ENCODE peak calls at places on chromosomes 7 and 10, in eight cellular contexts. S, G, J, K, Q, T, V and P are unnamed samples.

GRCh38 chr7:38311329-38311937 is 38.0 kb upstream of the TARP start:
- DNase-seq in J (peak; percentile 65), T (no peak), Q (no peak), V (no peak), S (no peak), K (peak; percentile 74), G (no peak), P (no peak)

GRCh38 chr7:38382627-38383026 is 109.2 kb upstream of the TARP start:
- DNase-seq in K (no peak), G (no peak), V (no peak), J (no peak), Q (no peak), S (no peak), T (no peak), P (no peak)

GRCh38 chr7:77950548-77950947 is 152.0 kb downstream of the PHTF2 start:
- DNase-seq in K (no peak), S (no peak), V (no peak), J (no peak), T (no peak), G (no peak), Q (no peak), P (no peak)

GRCh38 chr10:110500515-110500905 is 2.8 kb downstream of the DUSP5 start:
- DNase-seq in J (no peak), G (peak; percentile 86), V (no peak), T (no peak), Q (no peak), K (no peak), S (no peak), P (no peak)

GRCh38 chr7:140604760-140605159 is 35.9 kb downstream of the DENND2A start:
- DNase-seq in G (no peak), K (no peak), Q (no peak), V (no peak), J (no peak), S (no peak), T (no peak), P (no peak)

GRCh38 chr7:100678291-100678984 is 4.9 kb downstream of the GNB2 start:
- DNase-seq in J (no peak), G (no peak), T (no peak), Q (no peak), K (no peak), V (no peak), S (no peak), P (no peak)

GRCh38 chr7:34309116-34309515 is 348.9 kb upstream of the NPSR1 start:
- DNase-seq in T (no peak), S (no peak), K (no peak), V (no peak), Q (no peak), J (no peak), G (no peak), P (no peak)

GRCh38 chr7:333399-333776 is 43.4 kb downstream of the FOXL3 start:
- DNase-seq in S (no peak), V (no peak), J (no peak), K (peak; percentile 71), Q (no peak), G (no peak), T (peak; percentile 17), P (peak; percentile 70)

GRCh38 chr10:75944061-75944460 is 512.6 kb downstream of the LRMDA start:
- DNase-seq in Q (no peak), S (no peak), J (no peak), K (no peak), V (no peak), T (no peak), G (no peak), P (no peak)

GRCh38 chr7:69467826-69468225 is 130.4 kb upstream of the AUTS2 start:
- DNase-seq in V (no peak), G (no peak), S (no peak), J (peak; percentile 1), T (no peak), K (no peak), Q (no peak), P (no peak)

GRCh38 chr10:128091636-128092210 is 34.5 kb downstream of the MKI67 start:
- DNase-seq in G (no peak), S (no peak), J (no peak), T (no peak), K (no peak), Q (peak; percentile 83), V (no peak), P (no peak)

GRCh38 chr7:21642422-21642821 is 99.6 kb downstream of the DNAH11 start:
- DNase-seq in T (no peak), J (no peak), V (no peak), G (peak; percentile 14), Q (peak; percentile 77), S (no peak), K (no peak), P (no peak)

GRCh38 chr7:77199008-77199966 is at the start of gene FGL2:
- DNase-seq in Q (peak; percentile 60), S (peak; percentile 56), J (peak; percentile 70), G (peak; percentile 33), K (peak; percentile 43), T (peak; percentile 57), V (peak; percentile 83), P (peak; percentile 21)

GRCh38 chr7:6618621-6619020 is 3.2 kb downstream of the ZNF853 start:
- DNase-seq in S (no peak), Q (no peak), V (no peak), T (no peak), J (no peak), K (no peak), G (no peak), P (no peak)

GRCh38 chr7:114085592-114086490 is 167.0 kb upstream of the PPP1R3A start:
- DNase-seq in S (no peak), Q (peak; percentile 94), V (peak; percentile 78), K (peak; percentile 94), T (peak; percentile 64), G (peak; percentile 52), J (peak; percentile 86), P (peak; percentile 79)

GRCh38 chr7:105161366-105161765 is 147.4 kb downstream of the KMT2E start:
- DNase-seq in J (peak; percentile 25), G (no peak), K (no peak), V (no peak), S (no peak), T (no peak), Q (no peak), P (no peak)

GRCh38 chr7:18468794-18469193 is 26.8 kb upstream of the HDAC9 start:
- DNase-seq in S (no peak), Q (no peak), V (no peak), T (no peak), K (no peak), G (no peak), J (no peak), P (no peak)

GRCh38 chr10:71980181-71981023 is 16.2 kb downstream of the CHST3 start:
- DNase-seq in Q (no peak), S (no peak), K (no peak), G (no peak), V (no peak), J (no peak), T (no peak), P (no peak)

GRCh38 chr10:118590334-118590733 is 5.1 kb downstream of the PRLHR start:
- DNase-seq in J (peak; percentile 53), S (no peak), V (no peak), K (peak; percentile 92), T (no peak), Q (no peak), G (no peak), P (peak; percentile 85)

GRCh38 chr7:150903627-150904026 is 51.3 kb downstream of the AOC1 start:
- DNase-seq in G (no peak), K (peak; percentile 84), T (no peak), Q (no peak), V (no peak), S (no peak), J (peak; percentile 55), P (peak; percentile 84)

DNA sequence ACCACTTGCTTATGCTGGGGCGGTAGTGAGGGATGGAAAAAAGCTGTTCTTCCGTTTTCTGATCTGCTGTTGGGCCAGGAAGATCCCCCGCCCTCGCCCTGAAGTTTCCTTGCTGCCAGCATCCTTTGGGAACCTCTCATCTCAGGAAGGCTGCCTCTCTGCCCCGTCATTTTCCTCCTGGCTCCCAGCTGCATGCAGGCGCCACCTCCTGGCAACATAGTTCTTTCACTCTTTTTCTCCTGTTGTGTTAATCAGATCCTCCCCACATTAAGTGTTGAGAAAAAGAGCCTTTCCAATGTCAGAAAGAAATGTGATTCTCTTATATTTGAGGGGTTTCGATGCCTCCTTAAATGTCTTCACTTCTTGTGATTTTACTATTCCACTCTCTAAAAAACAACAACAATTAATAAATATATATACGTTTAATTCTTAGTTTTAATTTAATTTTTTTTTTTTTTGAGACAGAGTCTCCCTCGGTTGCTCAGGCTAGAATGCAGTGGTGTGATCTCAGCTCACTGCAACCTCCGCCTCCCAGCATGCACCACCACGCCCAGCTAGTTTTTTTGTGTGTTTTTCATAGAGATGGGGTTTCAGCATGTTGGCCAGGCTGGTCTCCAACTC is 122.9 kb downstream of the RALA start:
- DNase-seq in T (peak; percentile 64), Q (peak; percentile 94), V (peak; percentile 82), K (peak; percentile 76), G (peak; percentile 76), S (peak; percentile 73), J (peak; percentile 75), P (peak; percentile 75)
- H3K4me1 ChIP-seq in T (no peaks in the 10 kb centered on the region), Q (no peaks in the 10 kb centered on the region), V (no peaks in the 10 kb centered on the region), K (no peaks in the 10 kb centered on the region), G (no peaks in the 10 kb centered on the region), S (peaks cover 4% of the 10 kb centered on the region), J (peaks cover 7% of the 10 kb centered on the region), P (no peaks in the 10 kb centered on the region)

DNA sequence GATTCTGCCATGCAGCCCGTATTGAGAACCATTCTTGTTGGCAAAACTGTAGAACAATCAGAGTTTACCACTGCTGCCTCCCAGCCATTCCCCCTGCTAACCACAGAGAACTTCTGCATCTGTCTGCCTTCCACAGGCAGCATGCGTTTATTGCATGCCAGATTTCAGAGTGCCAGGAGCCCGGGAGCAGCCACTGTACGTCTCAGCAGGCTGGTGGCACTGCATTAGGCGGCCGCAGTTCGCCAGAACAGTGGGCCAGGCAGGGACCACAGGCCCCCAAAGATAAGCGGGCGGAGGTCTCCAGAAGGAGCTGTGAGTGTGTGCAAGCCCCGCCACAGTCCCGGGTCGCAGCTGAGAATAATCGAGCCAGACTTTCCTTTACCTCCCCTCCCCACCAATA is 31.8 kb downstream of the ZNF467 start:
- DNase-seq in K (peak; percentile 68), S (no peak), Q (no peak), V (no peak), J (no peak), G (no peak), T (no peak), P (no peak)
- H3K4me3 ChIP-seq in K (peak overlapping the region; percentile 24), S (peak overlapping the region; percentile 33), Q (no peak overlapping the region), V (peak overlapping the region; percentile 21), J (no peak overlapping the region), G (no peak overlapping the region), T (peak overlapping the region; percentile 43), P (no peak overlapping the region)

GRCh38 chr10:21927601-21928000 is 75.9 kb downstream of the DNAJC1 start:
- DNase-seq in J (no peak), S (no peak), G (peak; percentile 32), T (no peak), V (no peak), Q (no peak), K (no peak), P (no peak)
- H3K27ac ChIP-seq in J (no peak overlapping the region), S (no peak overlapping the region), G (peak overlapping the region; percentile 83), T (no peak overlapping the region), V (no peak overlapping the region), Q (peak overlapping the region; percentile 63), K (no peak overlapping the region), P (no peak overlapping the region)

GRCh38 chr7:2810682-2811471 is 33.2 kb downstream of the GNA12 start:
- DNase-seq in Q (peak; percentile 41), S (no peak), V (no peak), G (no peak), T (no peak), K (no peak), J (peak; percentile 3), P (no peak)
- H3K4me1 ChIP-seq in Q (no peaks in the 10 kb centered on the region), S (no peaks in the 10 kb centered on the region), V (peaks cover 14% of the 10 kb centered on the region), G (peaks cover 10% of the 10 kb centered on the region), T (no peaks in the 10 kb centered on the region), K (no peaks in the 10 kb centered on the region), J (peaks cover 23% of the 10 kb centered on the region), P (no peaks in the 10 kb centered on the region)

GRCh38 chr10:788796-789748 is 99.6 kb upstream of the DIP2C start:
- DNase-seq in J (peak; percentile 85), K (peak; percentile 88), V (peak; percentile 66), S (peak; percentile 47), Q (peak; percentile 91), G (no peak), T (no peak), P (peak; percentile 80)
- H3K4me3 ChIP-seq in J (peak overlapping the region; percentile 8), K (no peak overlapping the region), V (peak overlapping the region; percentile 34), S (no peak overlapping the region), Q (peak overlapping the region; percentile 71), G (no peak overlapping the region), T (no peak overlapping the region), P (peak overlapping the region; percentile 10)